ENCODE peak calls at places on chromosomes 7 and 10, in eight cellular contexts. I, U, V, R, K, G, Z and S are unnamed samples.

GRCh38 chr7:68020102-68020501 is 1023.5 kb downstream of the TYW1 start:
- DNase-seq in I (no peak), G (no peak), Z (no peak), U (no peak), K (no peak), V (no peak), R (no peak), S (no peak)

GRCh38 chr10:32147730-32148129 is 91.5 kb upstream of the KIF5B start:
- DNase-seq in Z (no peak), V (no peak), K (no peak), G (no peak), U (no peak), R (no peak), I (no peak), S (no peak)

GRCh38 chr10:96097865-96098264 is 32.2 kb upstream of the ZNF518A start:
- DNase-seq in R (no peak), K (no peak), Z (no peak), G (no peak), U (no peak), V (no peak), I (no peak), S (no peak)

GRCh38 chr10:96507044-96507443 is 6.7 kb downstream of the TLL2 start:
- DNase-seq in U (no peak), R (no peak), G (no peak), K (no peak), Z (no peak), V (no peak), I (no peak), S (no peak)

GRCh38 chr10:91051834-91052233 is 130.9 kb upstream of the ANKRD1 start:
- DNase-seq in G (no peak), U (no peak), R (no peak), K (no peak), Z (peak), I (peak), V (no peak), S (no peak)

GRCh38 chr10:125060851-125061556 is 99.4 kb downstream of the CTBP2 start:
- DNase-seq in Z (peak), V (peak), G (peak), I (peak), R (peak), K (peak), U (peak), S (peak)

GRCh38 chr7:35647171-35647574 is 47.8 kb downstream of the HERPUD2 start:
- DNase-seq in G (no peak), U (no peak), I (no peak), V (no peak), Z (no peak), R (no peak), K (peak), S (no peak)

GRCh38 chr7:87416682-87417587 is 58.5 kb downstream of the ABCB4 start:
- DNase-seq in G (peak), Z (peak), K (peak), R (no peak), V (no peak), U (peak), I (peak), S (peak)

GRCh38 chr7:75734586-75735047 is 4.1 kb downstream of the HIP1 start:
- DNase-seq in K (no peak), Z (no peak), I (no peak), G (no peak), R (no peak), U (no peak), V (no peak), S (no peak)

GRCh38 chr10:122083478-122084025 is 94.6 kb downstream of the TACC2 start:
- DNase-seq in V (no peak), Z (no peak), K (no peak), R (no peak), U (no peak), I (no peak), G (no peak), S (no peak)

GRCh38 chr10:78471723-78472541 is 438.3 kb downstream of the RPS24 start:
- DNase-seq in V (no peak), G (peak), U (no peak), K (no peak), I (no peak), R (peak), Z (peak), S (no peak)

GRCh38 chr10:124384142-124384541 is 34.6 kb downstream of the OAT start:
- DNase-seq in Z (peak), G (no peak), V (no peak), R (no peak), K (no peak), I (peak), U (no peak), S (no peak)

GRCh38 chr7:36742911-36743775 is 18.8 kb upstream of the AOAH start:
- DNase-seq in I (peak), V (no peak), G (no peak), U (no peak), R (no peak), K (peak), Z (no peak), S (no peak)

GRCh38 chr7:27215356-27215755 is 15.5 kb upstream of the HOXA13 start:
- DNase-seq in V (no peak), K (no peak), Z (no peak), I (no peak), R (no peak), G (no peak), U (no peak), S (no peak)

GRCh38 chr10:128908109-128908898 is 558.7 kb upstream of the MGMT start:
- DNase-seq in G (peak), R (no peak), V (no peak), K (peak), I (no peak), Z (no peak), U (no peak), S (no peak)

GRCh38 chr10:10911471-10911921 is 106.2 kb upstream of the CELF2 start:
- DNase-seq in V (peak), U (peak), I (peak), R (peak), Z (peak), K (no peak), G (no peak), S (peak)

GRCh38 chr7:152355474-152356057 is 80.2 kb downstream of the KMT2C start:
- DNase-seq in V (no peak), R (no peak), I (no peak), Z (no peak), U (no peak), K (peak), G (no peak), S (no peak)

GRCh38 chr7:132511921-132512320 is 64.3 kb downstream of the PLXNA4 start:
- DNase-seq in V (no peak), I (no peak), R (no peak), G (no peak), U (no peak), K (no peak), Z (no peak), S (no peak)

GRCh38 chr10:124381011-124381591 is 37.6 kb downstream of the OAT start:
- DNase-seq in G (no peak), V (no peak), I (no peak), Z (no peak), U (no peak), K (no peak), R (no peak), S (no peak)

GRCh38 chr7:77484785-77485184 is 52.3 kb upstream of the PTPN12 start:
- DNase-seq in Z (no peak), V (no peak), R (no peak), U (no peak), G (no peak), I (no peak), K (no peak), S (no peak)

GRCh38 chr7:24755541-24756416 is 1.5 kb downstream of the GSDME start:
- DNase-seq in R (no peak), V (no peak), Z (no peak), I (no peak), U (no peak), K (peak), G (peak), S (no peak)

GRCh38 chr10:1939016-1939415 is 201.7 kb upstream of the ADARB2 start:
- DNase-seq in U (no peak), K (no peak), G (no peak), I (no peak), V (no peak), Z (no peak), R (no peak), S (no peak)

GRCh38 chr10:84241185-84241790 is at the start of gene LRIT1:
- DNase-seq in K (no peak), Z (no peak), U (no peak), V (no peak), G (no peak), R (no peak), I (no peak), S (no peak)

GRCh38 chr7:83879103-83879502 is 230.2 kb upstream of the SEMA3E start:
- DNase-seq in G (no peak), R (no peak), I (no peak), K (no peak), V (no peak), Z (no peak), U (no peak), S (no peak)

GRCh38 chr10:29370092-29370611 is 81.3 kb downstream of the LYZL1 start:
- DNase-seq in K (no peak), Z (peak), U (no peak), R (no peak), G (no peak), V (no peak), I (no peak), S (no peak)

GRCh38 chr7:27640914-27641570 is 21.6 kb downstream of the HIBADH start:
- DNase-seq in Z (peak), R (no peak), K (peak), U (no peak), V (no peak), G (no peak), I (no peak), S (no peak)

GRCh38 chr7:106290319-106290718 is 5.5 kb upstream of the NAMPT start:
- DNase-seq in R (no peak), U (no peak), Z (no peak), I (no peak), G (no peak), V (no peak), K (no peak), S (no peak)

GRCh38 chr7:139687980-139688632 is 89.7 kb downstream of the HIPK2 start:
- DNase-seq in V (no peak), K (peak), U (no peak), R (no peak), G (no peak), I (no peak), Z (peak), S (no peak)

GRCh38 chr7:97096037-97096436 is 21.5 kb upstream of the SDHAF3 start:
- DNase-seq in Z (no peak), G (no peak), R (no peak), I (no peak), K (no peak), U (no peak), V (no peak), S (no peak)

GRCh38 chr7:57774300-57774699 is 324.3 kb downstream of the ZNF716 start:
- DNase-seq in R (no peak), Z (no peak), U (no peak), V (no peak), G (no peak), I (no peak), K (no peak), S (no peak)

GRCh38 chr7:21542891-21543527 is at the start of gene DNAH11:
- DNase-seq in G (peak), U (peak), V (no peak), R (no peak), Z (no peak), I (no peak), K (no peak), S (peak)

DNA sequence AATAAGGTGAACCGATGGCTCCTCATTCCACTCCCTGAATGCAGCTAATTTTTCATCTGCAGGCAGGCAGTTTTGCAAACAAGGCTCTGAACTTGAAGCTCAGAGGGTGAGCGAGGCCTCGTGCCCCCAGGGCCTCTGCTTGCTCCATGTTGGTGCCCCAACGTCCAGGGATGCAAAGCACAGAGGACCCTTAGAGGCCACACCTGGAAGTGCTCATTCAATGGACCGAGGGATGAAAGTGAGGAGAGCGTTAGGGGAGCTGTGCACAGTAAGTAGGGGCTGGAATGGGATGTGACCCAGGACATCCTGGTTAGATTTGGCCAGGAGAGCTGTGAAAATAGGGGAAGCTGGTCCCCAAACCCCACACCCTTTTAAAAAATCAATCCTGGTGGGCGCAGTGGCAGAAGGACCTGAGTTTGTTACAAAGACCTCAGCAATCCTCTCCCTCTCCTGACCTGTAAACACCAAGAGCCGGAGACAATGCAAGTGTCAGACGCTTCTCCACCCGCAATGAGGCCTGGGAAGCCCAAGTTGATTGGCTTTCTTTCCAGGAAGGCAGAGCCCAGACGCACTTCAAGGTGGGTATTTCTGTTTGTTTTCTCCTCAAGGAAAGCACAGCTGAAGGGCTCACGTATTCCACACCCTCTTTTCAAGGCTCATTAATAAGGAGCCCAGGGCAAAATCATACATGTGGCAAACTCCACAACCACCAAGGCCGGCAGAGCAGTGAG is 14.0 kb upstream of the CXCL12 start:
- DNase-seq in G (no peak), U (no peak), I (no peak), R (peak), K (no peak), V (no peak), Z (no peak), S (no peak)
- TF ChIP-seq CTCF in G (no peak), U (no peak), I (no peak), R (no peak), K (no peak), V (no peak), Z (no peak), S (no peak)

GRCh38 chr10:35910234-35910633 is 268.1 kb upstream of the FZD8 start:
- DNase-seq in G (no peak), Z (peak), R (no peak), U (no peak), I (no peak), K (no peak), V (peak), S (no peak)

GRCh38 chr10:35913628-35914027 is 271.5 kb upstream of the FZD8 start:
- DNase-seq in V (no peak), R (no peak), I (no peak), Z (peak), G (no peak), U (no peak), K (no peak), S (no peak)

GRCh38 chr10:35911954-35912353 is 269.9 kb upstream of the FZD8 start:
- DNase-seq in Z (no peak), I (no peak), G (no peak), K (no peak), R (no peak), U (no peak), V (no peak), S (no peak)

GRCh38 chr10:35911233-35911632 is 269.1 kb upstream of the FZD8 start:
- DNase-seq in K (no peak), I (no peak), V (no peak), G (no peak), U (no peak), Z (no peak), R (no peak), S (no peak)

GRCh38 chr10:35912615-35913170 is 270.6 kb upstream of the FZD8 start:
- DNase-seq in Z (peak), R (no peak), U (no peak), G (no peak), K (no peak), I (no peak), V (peak), S (no peak)
- TF ChIP-seq CTCF in Z (no peak), R (no peak), U (no peak), G (no peak), K (no peak), I (no peak), V (no peak), S (no peak)

GRCh38 chr7:836429-836828 is 4.2 kb downstream of the SUN1 start:
- DNase-seq in G (no peak), V (no peak), K (no peak), R (no peak), U (peak), Z (peak), I (no peak), S (no peak)
- TF ChIP-seq CTCF in G (no peak), V (peak), K (no peak), R (peak), U (peak), Z (peak), I (peak), S (no peak)

DNA sequence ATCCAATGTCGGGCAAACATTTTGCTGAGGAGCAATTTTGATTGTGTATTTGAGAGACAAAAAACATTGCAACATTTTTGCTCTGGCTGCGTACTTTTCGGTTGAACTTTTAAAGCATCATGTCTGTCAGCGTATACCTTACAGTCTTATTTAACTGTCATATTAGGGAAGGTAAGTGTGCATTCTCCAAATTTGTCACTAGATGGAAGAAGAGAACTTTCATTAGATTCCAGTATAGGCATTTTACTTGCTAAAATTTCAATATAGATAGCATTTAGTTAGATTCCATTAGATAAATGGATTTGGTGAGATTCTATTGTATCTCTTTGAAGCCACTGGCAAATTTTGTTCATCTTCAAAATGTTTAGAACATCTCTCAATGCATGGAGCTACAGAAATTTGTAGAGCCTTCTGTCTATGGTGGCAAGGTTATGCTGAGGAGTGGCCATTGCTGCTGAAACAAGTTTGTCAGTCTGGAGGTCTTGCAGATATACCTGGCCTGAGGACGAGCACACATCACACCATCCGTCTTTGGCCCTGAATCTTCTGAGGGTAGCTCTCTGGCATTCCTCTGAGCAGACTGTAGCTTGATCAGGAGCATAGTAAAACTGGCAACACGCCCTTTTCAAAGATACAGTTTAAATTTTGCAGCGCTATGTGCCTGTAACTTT is 437.5 kb upstream of the MBL2 start:
- DNase-seq in V (no peak), R (no peak), K (peak), Z (peak), I (no peak), G (no peak), U (no peak), S (no peak)
- TF ChIP-seq CTCF in V (no peak), R (peak), K (no peak), Z (peak), I (no peak), G (no peak), U (peak), S (no peak)

DNA sequence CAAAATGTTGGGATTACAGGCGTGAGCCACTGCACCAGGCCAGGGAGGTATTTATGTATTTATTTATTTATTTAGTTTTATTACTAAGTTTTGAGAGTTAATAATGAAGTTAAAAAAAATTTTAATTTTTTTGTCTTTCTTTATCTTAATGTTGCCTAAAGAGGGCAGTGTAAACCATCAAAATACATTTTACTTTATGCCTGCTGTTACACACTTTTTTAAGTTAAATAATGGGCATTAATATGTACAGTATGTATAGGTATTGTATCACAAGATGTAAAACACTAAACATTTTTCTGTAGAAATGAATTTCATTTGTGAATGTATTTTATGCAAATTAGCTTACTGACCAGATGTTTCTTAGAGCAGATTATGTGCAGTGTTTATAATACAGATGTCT is 129.4 kb downstream of the AASS start:
- DNase-seq in Z (peak), U (no peak), G (no peak), R (no peak), I (no peak), V (no peak), K (no peak), S (no peak)
- TF ChIP-seq CTCF in Z (peak), U (peak), G (no peak), R (peak), I (no peak), V (no peak), K (no peak), S (no peak)

GRCh38 chr7:45216181-45216580 is 58.6 kb downstream of the RAMP3 start:
- DNase-seq in I (no peak), V (no peak), Z (no peak), G (no peak), U (no peak), K (no peak), R (no peak), S (no peak)

GRCh38 chr7:45219130-45219529 is 61.5 kb downstream of the RAMP3 start:
- DNase-seq in V (no peak), K (no peak), I (no peak), U (no peak), G (no peak), R (no peak), Z (no peak), S (no peak)

GRCh38 chr7:45216622-45217165 is 59.1 kb downstream of the RAMP3 start:
- DNase-seq in G (no peak), Z (no peak), V (no peak), K (no peak), R (no peak), U (no peak), I (no peak), S (no peak)

GRCh38 chr7:45215611-45216062 is 58.0 kb downstream of the RAMP3 start:
- DNase-seq in V (no peak), K (no peak), U (no peak), I (no peak), G (no peak), R (no peak), Z (no peak), S (no peak)

GRCh38 chr7:45217358-45217757 is 59.8 kb downstream of the RAMP3 start:
- DNase-seq in Z (no peak), U (peak), K (no peak), G (no peak), I (no peak), V (no peak), R (no peak), S (no peak)
- TF ChIP-seq CTCF in Z (peak), U (peak), K (peak), G (no peak), I (no peak), V (peak), R (peak), S (no peak)

DNA sequence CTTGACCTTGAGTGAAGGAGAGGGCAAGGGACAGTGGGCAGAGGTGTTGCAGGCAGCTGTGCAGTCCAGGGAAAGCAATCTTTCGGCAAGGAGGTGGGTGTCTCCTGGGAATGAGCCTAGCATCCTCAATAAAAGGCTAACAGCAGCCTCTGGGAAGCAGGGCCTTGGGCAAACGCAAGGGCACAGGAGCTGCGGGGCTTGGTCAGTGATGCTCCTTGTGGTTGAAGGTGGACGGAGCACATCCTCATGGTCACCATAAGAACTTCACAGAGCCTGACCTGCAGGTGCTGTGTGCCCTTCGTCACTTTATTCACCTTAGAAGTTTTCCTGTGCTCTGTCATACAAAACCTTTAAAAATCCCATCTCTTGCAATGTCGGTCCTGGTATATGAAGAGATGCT is 30.6 kb downstream of the SH2D4B start:
- DNase-seq in G (no peak), K (no peak), R (peak), I (no peak), Z (no peak), V (no peak), U (no peak), S (peak)
- TF ChIP-seq CTCF in G (no peak), K (no peak), R (no peak), I (no peak), Z (no peak), V (no peak), U (no peak), S (no peak)